ENCODE peak calls at places on chromosomes 1 and 21, in four cellular contexts. W is IMR-90, D is kidney, L is mammary epithelial cell. O is an unnamed sample.

GRCh38 chr1:55593299-55593698 is 378.1 kb upstream of the USP24 start:
- DNase-seq in W (no peak), D (no peak), L (no peak), O (no peak)

GRCh38 chr1:1191734-1192133 is 14.7 kb downstream of the TNFRSF18 start:
- DNase-seq in W (no peak), D (peak; percentile 21), L (no peak), O (no peak)

GRCh38 chr1:40594187-40594531 is 62.7 kb downstream of the ZNF684 start:
- DNase-seq in W (no peak), D (no peak), L (no peak), O (no peak)

GRCh38 chr1:23559985-23560755 is 869 bp upstream of the ID3 start:
- DNase-seq in W (peak; percentile 47), D (no peak), L (no peak), O (peak; percentile 81)

GRCh38 chr1:40901886-40902633 is 39.9 kb upstream of the CITED4 start:
- DNase-seq in W (peak; percentile 77), D (peak; percentile 59), L (peak; percentile 91), O (peak; percentile 77)

GRCh38 chr1:70486676-70487470 is 75.8 kb downstream of the CTH start:
- DNase-seq in W (peak; percentile 92), D (no peak), L (peak; percentile 76), O (peak; percentile 83)

GRCh38 chr1:92747735-92748134 is 37.2 kb downstream of the EVI5 start:
- DNase-seq in W (peak; percentile 28), D (no peak), L (no peak), O (no peak)

GRCh38 chr1:199490804-199491527 is 536.5 kb upstream of the NR5A2 start:
- DNase-seq in W (peak; percentile 75), D (no peak), L (peak; percentile 74), O (peak; percentile 71)

GRCh38 chr21:33924079-33924765 is 8.6 kb upstream of the ATP5PO start:
- DNase-seq in W (peak; percentile 72), D (peak; percentile 92), L (peak; percentile 52), O (peak; percentile 95)

GRCh38 chr21:40349591-40349990 is 482.4 kb downstream of the PCP4 start:
- DNase-seq in W (no peak), D (no peak), L (no peak), O (no peak)
- H3K9ac ChIP-seq in W (no peak overlapping the region), D (no peak overlapping the region), L (no peak overlapping the region), O (no peak overlapping the region)

GRCh38 chr21:17709266-17709611 is 96.5 kb upstream of the BTG3 start:
- DNase-seq in W (no peak), D (no peak), L (no peak), O (no peak)
- H3K9me3 ChIP-seq in W (no peaks in the 10 kb centered on the region), D (no peaks in the 10 kb centered on the region), L (peaks cover 2% of the 10 kb centered on the region), O (peaks cover 10% of the 10 kb centered on the region)

DNA sequence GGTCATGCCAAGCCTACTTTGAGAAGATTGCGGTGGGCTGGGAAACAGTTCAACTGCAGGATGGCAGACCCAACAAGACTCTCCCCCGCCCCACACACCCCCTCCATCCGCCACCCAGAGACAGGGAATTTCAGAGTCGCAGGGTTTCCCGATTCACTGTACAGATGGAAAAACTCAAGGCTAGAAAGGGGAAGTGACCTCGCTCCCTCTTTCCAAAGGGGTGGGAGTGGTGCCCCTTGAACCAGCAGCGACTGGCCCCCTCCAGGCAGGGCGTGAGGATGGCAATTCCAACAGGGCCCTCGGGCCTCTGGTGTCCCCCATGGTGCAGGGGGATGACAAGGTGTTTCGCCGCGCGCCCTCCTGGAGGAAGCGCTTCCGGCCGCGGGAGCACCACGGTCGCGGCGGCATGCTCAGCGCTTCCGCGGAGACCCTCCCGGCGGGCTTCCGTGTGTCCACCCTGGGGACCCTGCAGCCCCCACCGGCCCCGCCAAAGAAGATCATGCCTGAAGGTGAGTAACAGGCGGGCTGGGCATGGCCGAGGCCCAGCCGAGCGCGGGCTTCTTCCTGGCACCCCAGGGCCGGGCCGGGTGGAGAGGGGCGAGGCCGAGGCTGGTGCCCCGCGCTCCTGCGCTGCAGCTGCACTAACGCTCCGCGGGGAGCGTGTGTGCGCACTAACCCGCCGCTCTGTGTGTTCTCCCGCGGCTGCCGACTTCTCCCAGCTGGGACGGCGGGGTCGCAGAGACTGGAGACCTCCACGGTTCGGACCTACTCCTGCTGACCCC is 10.4 kb downstream of the MYOG start:
- DNase-seq in W (no peak), D (no peak), L (no peak), O (no peak)
- H3K4me3 ChIP-seq in W (no peak overlapping the region), D (peak overlapping the region; percentile 17), L (no peak overlapping the region), O (no peak overlapping the region)

GRCh38 chr1:116559304-116559761 is 11.5 kb downstream of the CD58 start:
- DNase-seq in W (no peak), D (no peak), L (no peak), O (no peak)
- H3K9ac ChIP-seq in W (no peak overlapping the region), D (no peak overlapping the region), L (no peak overlapping the region), O (no peak overlapping the region)

DNA sequence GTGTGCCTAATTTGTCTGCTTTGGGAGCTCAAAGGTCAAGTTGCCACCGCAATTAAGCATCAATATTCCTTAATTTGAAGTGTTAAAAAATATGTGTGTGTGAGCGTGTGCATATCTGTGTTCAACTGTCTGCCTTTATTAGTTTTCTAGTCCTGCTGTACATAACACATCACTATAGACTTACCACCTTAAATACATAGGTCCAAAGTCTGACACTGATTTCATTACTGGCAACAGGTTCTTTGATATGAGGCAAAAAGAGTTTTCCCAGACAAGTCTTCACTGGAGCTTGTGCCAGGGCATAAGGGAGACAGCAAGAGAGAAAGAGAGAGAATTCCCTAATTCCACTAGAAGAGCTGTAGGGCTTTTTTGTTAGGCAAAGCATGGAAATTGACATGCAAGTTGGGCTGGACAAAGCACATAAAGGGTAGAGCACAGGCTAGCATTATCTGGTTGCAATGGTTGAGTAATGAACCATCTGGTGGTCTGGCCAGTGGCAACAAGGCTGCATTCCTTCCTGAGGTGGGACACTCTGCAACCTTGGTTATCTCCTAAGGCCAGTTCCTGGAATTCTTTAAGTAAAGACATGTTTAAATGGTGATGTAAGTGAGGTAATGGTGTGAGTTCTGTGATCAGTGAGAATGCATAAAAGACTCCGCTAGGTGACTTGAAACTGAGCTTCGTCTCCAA is 457.2 kb upstream of the ADAMTS5 start:
- DNase-seq in W (peak; percentile 69), D (no peak), L (peak; percentile 46), O (peak; percentile 38)
- H3K9me3 ChIP-seq in W (no peaks in the 10 kb centered on the region), D (no peaks in the 10 kb centered on the region), L (no peaks in the 10 kb centered on the region), O (no peaks in the 10 kb centered on the region)

GRCh38 chr1:201917362-201918033 is 28.8 kb downstream of the SHISA4 start:
- DNase-seq in W (peak; percentile 94), D (no peak), L (peak; percentile 61), O (peak; percentile 52)
- H3K4me3 ChIP-seq in W (no peak overlapping the region), D (no peak overlapping the region), L (no peak overlapping the region), O (peak overlapping the region; percentile 39)

GRCh38 chr1:43552813-43553212 is 22.1 kb downstream of the PTPRF start:
- DNase-seq in W (peak; percentile 47), D (no peak), L (no peak), O (no peak)

GRCh38 chr1:43552059-43552742 is 21.5 kb downstream of the PTPRF start:
- DNase-seq in W (no peak), D (no peak), L (no peak), O (no peak)

GRCh38 chr1:43549921-43550597 is 19.4 kb downstream of the PTPRF start:
- DNase-seq in W (no peak), D (peak; percentile 96), L (peak; percentile 96), O (no peak)

GRCh38 chr1:43551396-43551888 is 20.8 kb downstream of the PTPRF start:
- DNase-seq in W (no peak), D (no peak), L (no peak), O (no peak)

DNA sequence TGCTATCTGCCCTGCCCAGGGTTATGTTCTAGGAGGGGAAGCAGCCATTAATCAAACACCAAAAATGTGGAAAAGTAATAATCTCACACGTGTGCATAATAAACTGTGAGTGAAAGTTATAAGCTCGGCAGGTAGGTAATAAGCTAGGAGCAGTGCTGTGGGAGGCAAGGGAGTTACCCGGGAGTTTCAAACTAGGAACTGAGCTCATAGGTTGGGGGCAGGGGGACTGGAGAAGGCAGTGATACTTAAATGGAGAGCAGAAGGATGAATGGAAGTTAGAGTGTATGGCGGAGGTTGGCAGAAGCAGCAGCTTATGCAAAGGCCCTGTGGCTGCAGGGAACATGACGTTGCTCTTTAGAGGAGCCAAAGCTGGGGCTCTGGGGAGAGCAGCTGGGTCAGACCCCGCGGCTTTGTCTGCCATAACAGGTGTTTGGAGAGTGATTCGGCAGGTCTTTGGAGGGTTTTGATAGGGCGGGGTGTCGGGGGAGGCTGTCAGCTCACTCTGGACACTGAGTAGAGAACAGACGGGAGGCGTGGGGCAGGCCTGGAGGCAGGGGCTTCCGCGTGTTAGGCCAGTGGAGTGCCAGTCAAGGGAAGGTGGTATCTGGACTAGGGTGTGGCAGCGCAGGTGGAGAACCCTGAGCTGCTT is 20.0 kb downstream of the PTPRF start:
- DNase-seq in W (no peak), D (no peak), L (no peak), O (no peak)
- H3K9ac ChIP-seq in W (no peak overlapping the region), D (peak overlapping the region; percentile 67), L (peak overlapping the region; percentile 75), O (no peak overlapping the region)

GRCh38 chr1:159823401-159823800 is 3.3 kb upstream of the SLAMF8 start:
- DNase-seq in W (no peak), D (no peak), L (no peak), O (no peak)
- H3K9me3 ChIP-seq in W (no peaks in the 10 kb centered on the region), D (no peaks in the 10 kb centered on the region), L (no peaks in the 10 kb centered on the region), O (no peaks in the 10 kb centered on the region)

GRCh38 chr1:211605613-211606326 is 26.8 kb upstream of the SLC30A1 start:
- DNase-seq in W (no peak), D (no peak), L (no peak), O (no peak)

GRCh38 chr1:211605034-211605433 is 26.1 kb upstream of the SLC30A1 start:
- DNase-seq in W (no peak), D (no peak), L (no peak), O (no peak)

GRCh38 chr1:211607752-211608478 is 29.0 kb upstream of the SLC30A1 start:
- DNase-seq in W (no peak), D (no peak), L (no peak), O (no peak)

GRCh38 chr1:211606327-211606913 is 27.5 kb upstream of the SLC30A1 start:
- DNase-seq in W (no peak), D (no peak), L (no peak), O (no peak)

GRCh38 chr1:211606914-211607751 is 28.2 kb upstream of the SLC30A1 start:
- DNase-seq in W (no peak), D (no peak), L (no peak), O (no peak)
- H3K4me3 ChIP-seq in W (no peak overlapping the region), D (no peak overlapping the region), L (no peak overlapping the region), O (no peak overlapping the region)

DNA sequence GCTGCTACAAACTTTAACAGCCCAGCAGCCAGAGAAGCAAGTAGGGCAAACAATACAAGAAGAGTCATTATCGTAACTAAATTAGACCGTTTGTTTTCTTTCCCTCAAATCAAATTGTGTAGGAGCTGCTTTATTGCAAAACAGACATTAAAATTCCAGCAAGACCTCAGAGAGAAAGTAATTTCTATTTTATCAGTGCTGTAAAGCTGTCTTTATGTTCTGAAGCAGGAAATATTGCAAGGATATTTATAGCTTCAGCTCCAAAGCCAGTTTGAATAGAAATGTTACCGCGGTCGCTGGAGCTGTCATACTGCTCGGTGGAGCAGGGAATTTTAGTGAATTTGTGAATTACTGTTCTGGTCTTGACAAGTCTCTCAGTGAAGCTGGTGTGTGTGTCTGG is 503.8 kb upstream of the PLXNA2 start:
- DNase-seq in W (no peak), D (no peak), L (no peak), O (no peak)
- H3K9ac ChIP-seq in W (no peak overlapping the region), D (no peak overlapping the region), L (no peak overlapping the region), O (no peak overlapping the region)

O was measured in adipocyte.